ENCODE peak calls at places on chromosomes 13 and 19, in seven cellular contexts. L is A549, O is HepG2, A is K562, B is SK-N-SH, R is H1, T is transverse colon. N is an unnamed sample. For H3K9me3, the result is how much of the 10 kb centered on the place peaks cover.

GRCh38 chr19:13083008-13083404 is 19.7 kb downstream of the LYL1 start:
- DNase-seq in L (no peak), O (no peak), A (no peak), B (no peak), R (no peak), T (no peak), N (no peak)

GRCh38 chr13:75369986-75370385 is 112.0 kb downstream of the TBC1D4 start:
- DNase-seq in L (no peak), O (no peak), A (no peak), B (no peak), R (no peak), T (no peak), N (no peak)

GRCh38 chr13:67574320-67575233 is 344.4 kb upstream of the PCDH9 start:
- DNase-seq in L (no peak), O (no peak), A (no peak), B (no peak), R (no peak), T (no peak), N (no peak)

GRCh38 chr19:5338661-5339469 is 1.7 kb downstream of the PTPRS start:
- DNase-seq in L (no peak), O (no peak), A (no peak), B (peak), R (no peak), T (no peak), N (no peak)

GRCh38 chr13:113043931-113044330 is 61.7 kb upstream of the F7 start:
- DNase-seq in L (no peak), O (no peak), A (no peak), B (no peak), R (no peak), T (no peak), N (no peak)

GRCh38 chr19:7881910-7882309 is 6.4 kb upstream of the LRRC8E start:
- DNase-seq in L (no peak), O (no peak), A (no peak), B (no peak), R (no peak), T (no peak), N (no peak)

GRCh38 chr19:35021016-35021415 is 9.3 kb upstream of the SCN1B start:
- DNase-seq in L (no peak), O (no peak), A (no peak), B (no peak), R (no peak), T (no peak), N (no peak)

GRCh38 chr19:35063940-35064818 is 22.7 kb downstream of the HPN start:
- DNase-seq in L (peak), O (no peak), A (no peak), B (no peak), R (no peak), T (no peak), N (no peak)

GRCh38 chr13:41812851-41813250 is 148.1 kb downstream of the VWA8 start:
- DNase-seq in L (no peak), O (no peak), A (no peak), B (no peak), R (no peak), T (no peak), N (no peak)

GRCh38 chr19:33640773-33641172 is 19.0 kb downstream of the CHST8 start:
- DNase-seq in L (no peak), O (no peak), A (no peak), B (no peak), R (no peak), T (no peak), N (no peak)

GRCh38 chr19:58020985-58021384 is 12.8 kb upstream of the ZSCAN1 start:
- DNase-seq in L (no peak), O (no peak), A (no peak), B (no peak), R (no peak), T (no peak), N (no peak)

GRCh38 chr19:18481505-18482222 is 40.2 kb downstream of the ELL start:
- DNase-seq in L (no peak), O (no peak), A (no peak), B (no peak), R (no peak), T (no peak), N (no peak)

GRCh38 chr19:7921955-7922840 is 2.1 kb downstream of the SNAPC2 start:
- DNase-seq in L (no peak), O (no peak), A (no peak), B (no peak), R (no peak), T (no peak), N (peak)

GRCh38 chr13:29441301-29441700 is 154.2 kb downstream of the SLC7A1 start:
- DNase-seq in L (no peak), O (no peak), A (no peak), B (no peak), R (no peak), T (no peak), N (no peak)

GRCh38 chr19:6705931-6706632 is 14.4 kb downstream of the C3 start:
- DNase-seq in L (no peak), O (no peak), A (no peak), B (no peak), R (no peak), T (no peak), N (no peak)

GRCh38 chr13:39038569-39038898 is 278 bp downstream of the NHLRC3 start:
- DNase-seq in L (peak), O (peak), A (peak), B (no peak), R (no peak), T (peak), N (no peak)

GRCh38 chr19:29623726-29624488 is 17.8 kb downstream of the POP4 start:
- DNase-seq in L (no peak), O (no peak), A (peak), B (no peak), R (no peak), T (peak), N (no peak)

GRCh38 chr19:13843104-13843921 is 33.6 kb upstream of the NANOS3 start:
- DNase-seq in L (peak), O (no peak), A (no peak), B (peak), R (peak), T (peak), N (peak)

GRCh38 chr19:12665281-12665573 is 1.3 kb downstream of the MAN2B1 start:
- DNase-seq in L (no peak), O (no peak), A (no peak), B (no peak), R (no peak), T (peak), N (no peak)

GRCh38 chr13:39306639-39307589 is 268.7 kb downstream of the NHLRC3 start:
- DNase-seq in L (no peak), O (no peak), A (no peak), B (no peak), R (no peak), T (no peak), N (no peak)

GRCh38 chr13:23205807-23206206 is 25.0 kb downstream of the SGCG start:
- DNase-seq in L (no peak), O (no peak), A (no peak), B (no peak), R (no peak), T (no peak), N (no peak)

GRCh38 chr13:113203507-113204377 is 4.7 kb downstream of the PCID2 start:
- DNase-seq in L (no peak), O (no peak), A (no peak), B (no peak), R (no peak), T (no peak), N (no peak)

GRCh38 chr19:56155124-56155687 is 14.1 kb downstream of the ZNF444 start:
- DNase-seq in L (peak), O (no peak), A (peak), B (peak), R (peak), T (peak), N (no peak)

GRCh38 chr19:6276447-6276846 is 3.3 kb downstream of the MLLT1 start:
- DNase-seq in L (no peak), O (no peak), A (peak), B (peak), R (no peak), T (peak), N (no peak)

GRCh38 chr19:13366529-13367143 is 139.6 kb downstream of the CACNA1A start:
- DNase-seq in L (peak), O (no peak), A (peak), B (peak), R (peak), T (no peak), N (no peak)

GRCh38 chr19:44776402-44777096 is 1.1 kb upstream of the CBLC start:
- DNase-seq in L (no peak), O (no peak), A (no peak), B (no peak), R (no peak), T (peak), N (no peak)

GRCh38 chr19:23346696-23347095 is 48.6 kb downstream of the ZNF91 start:
- DNase-seq in L (no peak), O (no peak), A (no peak), B (no peak), R (no peak), T (no peak), N (no peak)
- H3K9me3 ChIP-seq in L (half or more), O (half or more), A (under half), B (under half), R (under half), T (half or more), N (under half)

GRCh38 chr13:92842145-92842544 is 384.5 kb upstream of the GPC6 start:
- DNase-seq in L (no peak), O (no peak), A (no peak), B (no peak), R (no peak), T (no peak), N (no peak)
- TF ChIP-seq EP300 in L (no peak), O (no peak), A (no peak), B (peak), R (no peak), T (no peak), N (no peak)

GRCh38 chr13:73440296-73440895 is 381.6 kb downstream of the KLF5 start:
- DNase-seq in L (peak), O (no peak), A (no peak), B (no peak), R (no peak), T (no peak), N (no peak)
- H3K9me3 ChIP-seq in L (under half), O (half or more), A (under half), B (under half), R (under half), T (half or more), N (under half)

GRCh38 chr13:91950803-91951202 is 552.4 kb downstream of the GPC5 start:
- DNase-seq in L (no peak), O (no peak), A (no peak), B (no peak), R (no peak), T (no peak), N (no peak)
- TF ChIP-seq EP300 in L (no peak), O (no peak), A (no peak), B (no peak), R (no peak), T (no peak), N (no peak)

GRCh38 chr19:53576941-53577653 is 39.2 kb downstream of the ZNF331 start:
- DNase-seq in L (no peak), O (no peak), A (no peak), B (no peak), R (no peak), T (no peak), N (no peak)
- H3K9me3 ChIP-seq in L (half or more), O (under half), A (under half), B (under half), R (under half), T (under half), N (under half)

GRCh38 chr13:109758937-109759480 is 27.4 kb downstream of the IRS2 start:
- DNase-seq in L (no peak), O (no peak), A (no peak), B (no peak), R (no peak), T (no peak), N (no peak)

GRCh38 chr13:109760951-109761350 is 25.4 kb downstream of the IRS2 start:
- DNase-seq in L (no peak), O (no peak), A (no peak), B (no peak), R (no peak), T (no peak), N (no peak)

GRCh38 chr13:109761695-109762094 is 24.7 kb downstream of the IRS2 start:
- DNase-seq in L (no peak), O (no peak), A (no peak), B (no peak), R (no peak), T (no peak), N (no peak)

GRCh38 chr13:109759609-109760008 is 26.8 kb downstream of the IRS2 start:
- DNase-seq in L (no peak), O (no peak), A (no peak), B (no peak), R (no peak), T (no peak), N (no peak)

DNA sequence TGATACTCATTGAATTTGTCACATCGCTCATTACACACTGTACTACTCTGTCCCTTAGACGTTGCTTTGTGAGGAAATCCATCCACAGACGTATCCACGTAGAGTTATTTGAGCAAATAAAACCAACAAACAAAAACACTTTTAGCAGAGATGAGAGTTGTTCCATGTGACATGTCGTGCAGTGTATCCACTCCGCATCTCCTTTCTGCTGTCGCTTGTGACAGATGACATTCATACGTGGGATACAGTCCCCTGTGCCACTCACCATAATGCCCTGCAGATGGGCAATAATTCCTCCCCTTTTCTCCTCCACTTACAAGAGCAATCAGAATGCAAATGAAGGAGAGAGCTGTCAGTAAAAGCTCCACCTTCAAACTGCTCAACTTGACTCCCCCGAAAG is 26.0 kb downstream of the IRS2 start:
- DNase-seq in L (no peak), O (no peak), A (no peak), B (no peak), R (no peak), T (no peak), N (no peak)
- TF ChIP-seq EP300 in L (no peak), O (no peak), A (no peak), B (no peak), R (no peak), T (no peak), N (no peak)

GRCh38 chr19:36807029-36807428 is 31.2 kb downstream of the ZNF790 start:
- DNase-seq in L (no peak), O (no peak), A (no peak), B (no peak), R (no peak), T (no peak), N (no peak)
- H3K9me3 ChIP-seq in L (half or more), O (half or more), A (under half), B (under half), R (under half), T (half or more), N (under half)